ENCODE peak calls at places on chromosomes 5 and 9, in seven cellular contexts. L is activated T-cell treated with anti-CD3 and anti-CD28 coated beads for 48 hours; Z is activated naive CD4-positive, alpha-beta T cell treated with Interleukin-2 at 50 U/mL for 16 hours; M is fibroblast of lung; A is COR-L47; Y is Right ventricle myocardium inferior; T is stimulated activated CD4-positive, alpha-beta T cell treated with anti-CD3 and anti-CD28 coated beads, Interleukin-4, amount 100 ng/mL, for 4 hours. R is an unnamed sample.

GRCh38 chr5:137891849-137892248 is 2.6 kb downstream of the PKD2L2 start:
- DNase-seq in L (no peak), Z (no peak), M (no peak), A (no peak), Y (no peak), T (no peak), R (no peak)

GRCh38 chr9:93357649-93358048 is 93.8 kb upstream of the FAM120A start:
- DNase-seq in L (no peak), Z (no peak), M (no peak), A (no peak), Y (no peak), T (no peak), R (no peak)

GRCh38 chr5:151134228-151134627 is 23.4 kb downstream of the ANXA6 start:
- DNase-seq in L (no peak), Z (no peak), M (no peak), A (no peak), Y (no peak), T (no peak), R (no peak)

GRCh38 chr5:93342563-93343061 is 238.4 kb downstream of the NR2F1-AS1 start:
- DNase-seq in L (no peak), Z (no peak), M (no peak), A (no peak), Y (no peak), T (no peak), R (peak; percentile 4)

GRCh38 chr5:16981700-16982099 is 45.6 kb upstream of the MYO10 start:
- DNase-seq in L (no peak), Z (no peak), M (no peak), A (no peak), Y (no peak), T (no peak), R (no peak)

GRCh38 chr5:30401479-30402058 is 791.9 kb upstream of the CDH6 start:
- DNase-seq in L (no peak), Z (no peak), M (peak; percentile 28), A (peak; percentile 33), Y (no peak), T (no peak), R (no peak)

GRCh38 chr5:79285833-79286232 is 49.9 kb downstream of the JMY start:
- DNase-seq in L (no peak), Z (no peak), M (no peak), A (no peak), Y (no peak), T (no peak), R (no peak)

GRCh38 chr5:160071521-160072299 is 47.5 kb downstream of the PWWP2A start:
- DNase-seq in L (no peak), Z (no peak), M (no peak), A (no peak), Y (no peak), T (no peak), R (no peak)

GRCh38 chr5:33371660-33372059 is 69.1 kb upstream of the TARS1 start:
- DNase-seq in L (no peak), Z (no peak), M (peak; percentile 87), A (no peak), Y (no peak), T (no peak), R (peak; percentile 97)

GRCh38 chr5:172840077-172840777 is 6.2 kb downstream of the ERGIC1 start:
- DNase-seq in L (no peak), Z (no peak), M (no peak), A (no peak), Y (no peak), T (no peak), R (peak; percentile 32)

GRCh38 chr5:111563041-111563822 is 50.9 kb upstream of the STARD4 start:
- DNase-seq in L (no peak), Z (no peak), M (peak; percentile 54), A (no peak), Y (no peak), T (no peak), R (peak; percentile 27)

GRCh38 chr9:82781965-82782392 is 281.0 kb downstream of the RASEF start:
- DNase-seq in L (no peak), Z (no peak), M (no peak), A (peak; percentile 82), Y (no peak), T (no peak), R (no peak)

GRCh38 chr5:78574731-78575161 is 73.8 kb downstream of the LHFPL2 start:
- DNase-seq in L (no peak), Z (no peak), M (no peak), A (no peak), Y (no peak), T (no peak), R (no peak)

GRCh38 chr5:56142620-56143431 is 90.3 kb downstream of the ANKRD55 start:
- DNase-seq in L (no peak), Z (no peak), M (no peak), A (no peak), Y (no peak), T (no peak), R (no peak)

GRCh38 chr5:111635151-111635945 is 121.6 kb downstream of the NREP start:
- DNase-seq in L (no peak), Z (no peak), M (peak; percentile 33), A (no peak), Y (no peak), T (no peak), R (peak; percentile 42)

GRCh38 chr5:121273818-121274433 is 577.8 kb upstream of the FTMT start:
- DNase-seq in L (no peak), Z (no peak), M (peak; percentile 91), A (peak; percentile 2), Y (no peak), T (no peak), R (peak; percentile 87)

GRCh38 chr5:34919077-34919476 is 3.6 kb downstream of the BRIX1 start:
- DNase-seq in L (no peak), Z (no peak), M (no peak), A (no peak), Y (no peak), T (no peak), R (no peak)